ENCODE peak calls at places on chromosomes 16 and 17, in nine cellular contexts. L is sciatic nerve; Q is body of pancreas; X is activated CD4-positive, CD25-positive, alpha-beta regulatory T cell treated with anti-CD3 and anti-CD28 coated beads, Interleukin-2, amount 50 U/mL, for 24 hours; P is lower lobe of right lung; D is activated B cell treated with CpG ODN at 0.5 μM for 24 hours; B is CD4-positive, CD25-positive, alpha-beta regulatory T cell; H is activated T-cell treated with anti-CD3 and anti-CD28 coated beads, Interleukin-2, amount 50 U/mL, for 72 hours; Z is activated CD8-positive, alpha-beta T cell treated with anti-CD3 and anti-CD28 coated beads, Interleukin-2, amount 10 ng/mL, durations not matched to agents 7 days and 5 days. C is an unnamed sample.

GRCh38 chr16:47779201-47780016 is 318.3 kb downstream of the PHKB start:
- ATAC-seq in L (peak; percentile 17), Q (no peak), X (peak; percentile 78), P (peak; percentile 34), D (peak; percentile 52), B (peak; percentile 54), H (peak; percentile 79), Z (peak; percentile 71), C (peak; percentile 73)

GRCh38 chr17:8420041-8420934 is 15.4 kb upstream of the NDEL1 start:
- ATAC-seq in L (peak; percentile 94), Q (peak; percentile 100), X (no peak), P (peak; percentile 88), D (no peak), B (no peak), H (no peak), Z (no peak), C (no peak)

GRCh38 chr17:8818654-8819330 is 19.6 kb upstream of the MFSD6L start:
- ATAC-seq in L (no peak), Q (no peak), X (no peak), P (no peak), D (no peak), B (no peak), H (no peak), Z (no peak), C (no peak)

GRCh38 chr16:27945233-27945975 is 118.1 kb downstream of the GSG1L start:
- ATAC-seq in L (no peak), Q (no peak), X (no peak), P (no peak), D (no peak), B (no peak), H (no peak), Z (no peak), C (no peak)

GRCh38 chr17:3885970-3886369 is 6.9 kb downstream of the CAMKK1 start:
- ATAC-seq in L (no peak), Q (no peak), X (no peak), P (no peak), D (no peak), B (no peak), H (no peak), Z (no peak), C (no peak)

GRCh38 chr17:82346342-82347300 is 12.4 kb upstream of the TEX19 start:
- ATAC-seq in L (no peak), Q (no peak), X (no peak), P (no peak), D (no peak), B (no peak), H (no peak), Z (no peak), C (no peak)

GRCh38 chr16:22300427-22301071 is 3.3 kb downstream of the POLR3E start:
- ATAC-seq in L (no peak), Q (no peak), X (no peak), P (no peak), D (no peak), B (no peak), H (no peak), Z (no peak), C (no peak)

GRCh38 chr17:65918921-65919546 is 272.9 kb downstream of the CEP112 start:
- ATAC-seq in L (peak; percentile 74), Q (no peak), X (no peak), P (no peak), D (no peak), B (no peak), H (no peak), Z (no peak), C (no peak)

GRCh38 chr16:27625050-27625697 is 75.2 kb downstream of the KATNIP start:
- ATAC-seq in L (peak; percentile 61), Q (peak; percentile 92), X (no peak), P (peak; percentile 67), D (no peak), B (no peak), H (no peak), Z (no peak), C (no peak)

GRCh38 chr17:39845052-39845976 is 18.8 kb downstream of the IKZF3 start:
- ATAC-seq in L (no peak), Q (no peak), X (no peak), P (no peak), D (no peak), B (no peak), H (no peak), Z (no peak), C (no peak)

GRCh38 chr17:18184143-18185007 is 747 bp downstream of the ALKBH5 start:
- ATAC-seq in L (no peak), Q (no peak), X (no peak), P (peak; percentile 12), D (peak; percentile 6), B (peak; percentile 4), H (peak; percentile 18), Z (peak; percentile 12), C (peak; percentile 47)

GRCh38 chr17:81519284-81520020 is 6.9 kb upstream of the ACTG1 start:
- ATAC-seq in L (no peak), Q (peak; percentile 75), X (peak; percentile 48), P (peak; percentile 78), D (peak; percentile 11), B (peak; percentile 44), H (peak; percentile 68), Z (peak; percentile 47), C (peak; percentile 5)

GRCh38 chr16:86773339-86773715 is 195.0 kb downstream of the FOXL1 start:
- ATAC-seq in L (peak; percentile 32), Q (no peak), X (no peak), P (no peak), D (no peak), B (no peak), H (no peak), Z (no peak), C (peak; percentile 24)

GRCh38 chr17:33983824-33984574 is 271.1 kb upstream of the CCL2 start:
- ATAC-seq in L (no peak), Q (no peak), X (no peak), P (no peak), D (no peak), B (no peak), H (no peak), Z (no peak), C (no peak)

GRCh38 chr17:52134641-52135040 is 23.9 kb downstream of the CA10 start:
- ATAC-seq in L (no peak), Q (no peak), X (no peak), P (no peak), D (no peak), B (no peak), H (no peak), Z (no peak), C (no peak)

GRCh38 chr17:72113751-72114150 is 7.1 kb upstream of the SOX9 start:
- ATAC-seq in L (no peak), Q (no peak), X (no peak), P (no peak), D (no peak), B (no peak), H (no peak), Z (no peak), C (no peak)

GRCh38 chr16:48913384-48913783 is 303.4 kb upstream of the N4BP1 start:
- ATAC-seq in L (no peak), Q (no peak), X (no peak), P (no peak), D (no peak), B (no peak), H (no peak), Z (no peak), C (no peak)

GRCh38 chr17:2797632-2798031 is 1.4 kb downstream of the RAP1GAP2 start:
- ATAC-seq in L (no peak), Q (no peak), X (no peak), P (no peak), D (no peak), B (no peak), H (no peak), Z (no peak), C (no peak)

GRCh38 chr17:27946521-27946920 is 53.4 kb upstream of the LYRM9 start:
- ATAC-seq in L (no peak), Q (no peak), X (no peak), P (no peak), D (peak; percentile 97), B (no peak), H (no peak), Z (no peak), C (peak; percentile 90)

GRCh38 chr16:64012166-64012565 is 1109.7 kb downstream of the CDH11 start:
- ATAC-seq in L (no peak), Q (no peak), X (no peak), P (no peak), D (no peak), B (no peak), H (no peak), Z (no peak), C (no peak)

GRCh38 chr16:27511657-27512056 is 38.1 kb downstream of the GTF3C1 start:
- ATAC-seq in L (no peak), Q (no peak), X (no peak), P (no peak), D (no peak), B (no peak), H (no peak), Z (no peak), C (no peak)

GRCh38 chr17:1709403-1709891 is 730 bp downstream of the TLCD2 start:
- ATAC-seq in L (no peak), Q (no peak), X (no peak), P (peak; percentile 41), D (no peak), B (peak; percentile 17), H (no peak), Z (no peak), C (no peak)

GRCh38 chr17:49575524-49576120 is at the start of gene NXPH3:
- ATAC-seq in L (peak; percentile 48), Q (peak; percentile 63), X (peak; percentile 84), P (peak; percentile 87), D (peak; percentile 74), B (peak; percentile 33), H (peak; percentile 87), Z (peak; percentile 94), C (peak; percentile 49)

GRCh38 chr16:10754941-10755340 is 11.3 kb downstream of the NUBP1 start:
- ATAC-seq in L (no peak), Q (no peak), X (peak; percentile 81), P (no peak), D (no peak), B (no peak), H (peak; percentile 71), Z (no peak), C (no peak)

GRCh38 chr17:746181-746580 is 5.9 kb downstream of the GEMIN4 start:
- ATAC-seq in L (no peak), Q (no peak), X (no peak), P (no peak), D (no peak), B (no peak), H (no peak), Z (no peak), C (no peak)

GRCh38 chr17:48051706-48052486 is 3.7 kb downstream of the NFE2L1 start:
- ATAC-seq in L (peak; percentile 38), Q (no peak), X (no peak), P (no peak), D (no peak), B (no peak), H (no peak), Z (no peak), C (no peak)

GRCh38 chr16:967077-967541 is 3.7 kb downstream of the LMF1 start:
- ATAC-seq in L (no peak), Q (no peak), X (no peak), P (no peak), D (no peak), B (no peak), H (no peak), Z (no peak), C (no peak)

GRCh38 chr17:50206604-50207293 is 5.3 kb upstream of the COL1A1 start:
- ATAC-seq in L (no peak), Q (no peak), X (no peak), P (no peak), D (no peak), B (no peak), H (no peak), Z (no peak), C (no peak)

GRCh38 chr16:57533618-57534336 is 2.6 kb downstream of the CCDC102A start:
- ATAC-seq in L (no peak), Q (no peak), X (no peak), P (no peak), D (no peak), B (no peak), H (no peak), Z (no peak), C (no peak)

GRCh38 chr17:80872011-80872929 is 119.4 kb upstream of the CHMP6 start:
- ATAC-seq in L (no peak), Q (no peak), X (no peak), P (no peak), D (no peak), B (no peak), H (no peak), Z (no peak), C (no peak)

GRCh38 chr17:50922107-50922506 is 56.0 kb upstream of the TOB1 start:
- ATAC-seq in L (no peak), Q (no peak), X (no peak), P (no peak), D (no peak), B (no peak), H (no peak), Z (no peak), C (no peak)

C was measured in stimulated activated memory B cell treated with anti-CD40 and anti-IgM and Interleukin-4, amounts not matched to agents 10 μg/mL and 1 μg/mL and 100 μg/mL, for 72 hours.